ENCODE peak calls at places on chromosomes 11 and 22, in ten cellular contexts. I is psoas muscle, G is colonic mucosa, E is choroid plexus epithelial cell, B is left ventricle myocardium inferior, S is fibroblast of the aortic adventitia, K is tibial artery, Y is fibroblast of pulmonary artery, N is dorsolateral prefrontal cortex, T is cardiac muscle cell. P is an unnamed sample.

GRCh38 chr11:1202154-1202775 is 20.6 kb upstream of the MUC5B start:
- DNase-seq in T (no peak), G (no peak), E (no peak), B (peak; percentile 8), N (peak; percentile 33), K (peak; percentile 55), S (no peak), Y (no peak), I (peak; percentile 52), P (no peak)

GRCh38 chr22:46269564-46269963 is 1.8 kb downstream of the TTC38 start:
- DNase-seq in E (no peak), T (no peak), I (peak; percentile 3), G (no peak), B (no peak), N (no peak), Y (no peak), S (no peak), K (peak; percentile 40), P (no peak)

GRCh38 chr11:43644626-43645299 is 35.8 kb upstream of the HSD17B12 start:
- DNase-seq in K (no peak), S (peak; percentile 8), N (no peak), B (no peak), I (no peak), Y (peak; percentile 26), G (no peak), E (peak; percentile 56), T (no peak), P (peak; percentile 34)

GRCh38 chr11:77089004-77089545 is 13.6 kb upstream of the OMP start:
- DNase-seq in B (peak; percentile 3), K (peak; percentile 44), T (no peak), I (no peak), N (no peak), G (no peak), S (no peak), Y (no peak), E (no peak), P (no peak)

GRCh38 chr11:120209750-120210650 is 832 bp upstream of the OAF start:
- DNase-seq in Y (no peak), T (no peak), G (no peak), E (no peak), S (no peak), K (no peak), N (no peak), B (no peak), I (no peak), P (no peak)

GRCh38 chr11:62575156-62575555 is 1.5 kb upstream of the EEF1G start:
- DNase-seq in Y (no peak), K (peak; percentile 68), G (peak; percentile 65), T (no peak), N (no peak), E (no peak), S (no peak), I (peak; percentile 65), B (no peak), P (no peak)

GRCh38 chr11:68845351-68846002 is 3.8 kb upstream of the CPT1A start:
- DNase-seq in I (peak; percentile 76), S (peak; percentile 77), G (no peak), E (no peak), T (no peak), N (no peak), B (no peak), K (no peak), Y (no peak), P (no peak)

GRCh38 chr11:45209904-45210699 is 63.7 kb downstream of the PRDM11 start:
- DNase-seq in G (peak; percentile 42), E (peak; percentile 90), B (peak; percentile 94), S (peak; percentile 36), K (peak; percentile 94), Y (peak; percentile 91), T (peak; percentile 75), N (peak; percentile 80), I (peak; percentile 94), P (no peak)

DNA sequence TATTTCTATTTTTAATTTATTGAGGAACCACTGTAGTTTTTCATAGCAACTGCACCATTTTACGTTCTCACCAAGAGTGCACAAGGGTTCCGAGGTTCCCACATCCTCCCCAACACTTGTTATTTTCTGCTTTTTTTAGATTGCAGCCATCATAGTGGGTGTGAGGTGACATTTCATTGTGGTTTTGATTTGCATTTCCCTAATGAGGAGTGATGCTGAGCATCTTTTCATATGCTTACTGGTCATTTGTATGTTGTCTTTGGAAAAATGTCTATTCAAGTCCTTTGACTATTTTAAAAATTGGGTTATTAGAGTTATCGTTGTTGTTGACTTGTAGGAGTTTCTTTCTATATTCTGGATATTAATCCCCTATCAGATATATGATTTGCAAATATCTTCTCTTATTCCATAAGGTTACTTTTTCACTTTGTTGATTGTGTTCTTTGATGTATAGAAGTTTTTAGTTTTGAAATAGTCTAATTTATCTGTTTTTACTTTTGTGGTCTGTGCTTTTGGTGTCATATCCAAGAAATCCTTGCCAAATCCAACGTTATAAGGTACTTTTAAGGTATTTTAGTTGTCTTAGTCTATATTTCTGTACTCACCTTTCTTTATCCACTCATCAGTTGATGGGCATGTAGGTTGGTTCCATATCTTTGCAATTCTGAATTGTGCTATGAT is 9.0 kb downstream of the NEAT1 start:
- DNase-seq in Y (peak; percentile 68), B (no peak), K (no peak), E (peak; percentile 75), G (no peak), S (peak; percentile 76), N (no peak), I (no peak), T (no peak), P (peak; percentile 24)
- H3K4me3 ChIP-seq in Y (peak overlapping the region; percentile 96), B (peak overlapping the region; percentile 80), K (peak overlapping the region; percentile 97), E (peak overlapping the region; percentile 77), G (no peak overlapping the region), S (peak overlapping the region; percentile 81), N (no peak overlapping the region), I (peak overlapping the region; percentile 86), T (no peak overlapping the region), P (peak overlapping the region; percentile 3)

GRCh38 chr22:23155143-23155542 is 9.9 kb downstream of the RAB36 start:
- DNase-seq in G (no peak), K (no peak), Y (no peak), E (no peak), N (no peak), B (no peak), S (no peak), T (no peak), I (no peak), P (no peak)

GRCh38 chr22:23157560-23158515 is 12.6 kb downstream of the RAB36 start:
- DNase-seq in I (no peak), G (no peak), E (no peak), K (no peak), S (no peak), Y (no peak), B (no peak), T (no peak), N (no peak), P (no peak)

GRCh38 chr22:23154461-23154860 is 9.2 kb downstream of the RAB36 start:
- DNase-seq in G (no peak), Y (no peak), I (no peak), E (no peak), B (no peak), S (no peak), N (no peak), T (no peak), K (no peak), P (no peak)

GRCh38 chr22:23155831-23156230 is 10.6 kb downstream of the RAB36 start:
- DNase-seq in S (no peak), B (no peak), I (no peak), G (no peak), K (no peak), N (no peak), Y (no peak), T (no peak), E (no peak), P (no peak)

GRCh38 chr22:23156286-23156685 is 11.0 kb downstream of the RAB36 start:
- DNase-seq in I (no peak), B (no peak), Y (no peak), N (no peak), S (no peak), E (no peak), T (no peak), K (no peak), G (no peak), P (no peak)
- TF ChIP-seq CTCF in I (no peak), B (no peak), Y (no peak), N (no peak), S (no peak), E (peak; percentile 22), T (peak; percentile 3), K (no peak), G (no peak), P (no peak)

DNA sequence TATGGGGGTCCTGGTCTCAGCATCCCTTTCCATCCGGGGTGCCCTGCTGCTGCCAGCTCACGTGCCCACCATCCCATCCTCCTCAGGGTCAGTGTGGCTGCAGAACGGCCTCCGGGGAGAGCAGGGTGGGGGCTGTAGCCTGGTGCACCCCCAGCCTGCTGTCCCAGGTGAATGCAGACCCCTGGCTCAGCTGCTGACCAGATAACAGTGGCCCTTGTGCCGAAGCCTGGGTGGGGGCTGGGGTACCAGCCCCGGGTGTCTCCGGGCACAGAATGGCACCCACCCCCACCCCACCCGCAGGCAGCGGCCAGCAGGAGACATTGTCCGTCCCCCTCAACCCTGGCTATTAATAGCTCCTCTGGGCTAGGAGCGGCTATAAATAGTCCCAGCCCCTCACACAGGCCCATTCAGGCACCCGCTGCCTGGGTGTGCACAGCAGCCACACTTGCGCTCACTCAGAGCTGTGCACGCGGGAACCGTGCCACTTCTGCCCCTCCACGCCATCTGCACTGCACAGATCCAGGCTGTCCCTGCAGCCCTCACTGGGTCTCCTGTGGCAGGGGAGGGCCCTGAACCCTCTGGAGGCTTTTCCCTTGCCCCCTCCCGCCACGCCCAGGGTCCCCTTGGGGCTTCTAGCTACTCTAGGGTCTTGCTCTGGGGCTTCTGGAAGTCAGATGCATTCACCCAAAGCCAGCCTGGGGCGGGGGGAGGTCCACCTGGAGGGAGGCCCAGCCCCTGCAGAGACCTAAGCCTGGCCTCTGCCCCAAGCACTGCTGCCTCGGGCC is 18.7 kb downstream of the CRELD2 start:
- DNase-seq in N (peak; percentile 81), T (peak; percentile 90), B (peak; percentile 60), Y (no peak), K (no peak), I (peak; percentile 77), S (no peak), G (no peak), E (no peak), P (no peak)
- H3K4me3 ChIP-seq in N (peak overlapping the region; percentile 47), T (no peak overlapping the region), B (peak overlapping the region; percentile 67), Y (no peak overlapping the region), K (no peak overlapping the region), I (peak overlapping the region; percentile 73), S (no peak overlapping the region), G (no peak overlapping the region), E (no peak overlapping the region), P (no peak overlapping the region)

GRCh38 chr11:116284930-116285329 is 487.9 kb downstream of the BUD13 start:
- DNase-seq in K (no peak), G (no peak), S (no peak), E (no peak), Y (no peak), I (no peak), T (no peak), N (no peak), B (no peak), P (no peak)

GRCh38 chr11:116278076-116278475 is 494.7 kb downstream of the BUD13 start:
- DNase-seq in K (no peak), N (no peak), Y (no peak), T (no peak), B (no peak), E (no peak), G (no peak), I (no peak), S (no peak), P (no peak)

GRCh38 chr11:116282481-116282880 is 490.3 kb downstream of the BUD13 start:
- DNase-seq in G (no peak), E (no peak), T (no peak), K (no peak), N (no peak), S (no peak), I (no peak), Y (no peak), B (no peak), P (no peak)

GRCh38 chr11:116283300-116283699 is 489.5 kb downstream of the BUD13 start:
- DNase-seq in B (no peak), G (no peak), S (no peak), I (no peak), K (no peak), Y (no peak), E (no peak), T (no peak), N (no peak), P (no peak)

GRCh38 chr11:116281173-116282160 is 491.3 kb downstream of the BUD13 start:
- DNase-seq in Y (no peak), I (no peak), N (no peak), T (no peak), E (no peak), B (no peak), K (no peak), G (no peak), S (no peak), P (no peak)
- TF ChIP-seq CTCF in Y (no peak), I (no peak), N (no peak), T (no peak), E (no peak), B (no peak), K (no peak), G (no peak), S (no peak), P (no peak)